ENCODE peak calls at places on chromosomes 13 and 19, in four cellular contexts. One of them, this sample, is unnamed.

GRCh38 chr19:43560687-43561086 is 14.6 kb downstream of the XRCC1 start:
- DNase-seq in GM18507: no peak
- DNase-seq in erythroblast: no peak
- DNase-seq in activated CD8-positive, alpha-beta memory T cell treated with anti-CD3 and anti-CD28 coated beads for 1 hour: no peak
- DNase-seq in this sample: no peak

GRCh38 chr13:100594731-100595130 is 6.1 kb upstream of the GGACT start:
- DNase-seq in GM18507: no peak
- DNase-seq in erythroblast: no peak
- DNase-seq in activated CD8-positive, alpha-beta memory T cell treated with anti-CD3 and anti-CD28 coated beads for 1 hour: no peak
- DNase-seq in this sample: no peak

GRCh38 chr19:42311612-42312160 is 1.4 kb upstream of the TMEM145 start:
- DNase-seq in GM18507: no peak
- DNase-seq in erythroblast: peak
- DNase-seq in activated CD8-positive, alpha-beta memory T cell treated with anti-CD3 and anti-CD28 coated beads for 1 hour: no peak
- DNase-seq in this sample: no peak

GRCh38 chr19:33311326-33311682 is 9.0 kb upstream of the CEBPA start:
- DNase-seq in GM18507: no peak
- DNase-seq in erythroblast: no peak
- DNase-seq in activated CD8-positive, alpha-beta memory T cell treated with anti-CD3 and anti-CD28 coated beads for 1 hour: no peak
- DNase-seq in this sample: no peak

GRCh38 chr13:104253063-104253680 is 1187.0 kb upstream of the SLC10A2 start:
- DNase-seq in GM18507: no peak
- DNase-seq in erythroblast: no peak
- DNase-seq in activated CD8-positive, alpha-beta memory T cell treated with anti-CD3 and anti-CD28 coated beads for 1 hour: no peak
- DNase-seq in this sample: no peak

GRCh38 chr19:12453495-12453894 is 12.7 kb upstream of the ZNF443 start:
- DNase-seq in GM18507: no peak
- DNase-seq in erythroblast: no peak
- DNase-seq in activated CD8-positive, alpha-beta memory T cell treated with anti-CD3 and anti-CD28 coated beads for 1 hour: no peak
- DNase-seq in this sample: no peak

GRCh38 chr19:15118248-15118647 is 11.0 kb downstream of the SYDE1 start:
- DNase-seq in GM18507: no peak
- DNase-seq in erythroblast: no peak
- DNase-seq in activated CD8-positive, alpha-beta memory T cell treated with anti-CD3 and anti-CD28 coated beads for 1 hour: no peak
- DNase-seq in this sample: no peak

GRCh38 chr13:67120872-67121531 is 109.1 kb downstream of the PCDH9 start:
- DNase-seq in GM18507: no peak
- DNase-seq in erythroblast: no peak
- DNase-seq in activated CD8-positive, alpha-beta memory T cell treated with anti-CD3 and anti-CD28 coated beads for 1 hour: no peak
- DNase-seq in this sample: no peak